ENCODE peak calls at places on chromosomes 4 and X, in five cellular contexts. Q, F, I, S and H are unnamed samples. For H3K9me2, the result is how much of the 10 kb centered on the place peaks cover.

GRCh38 chrX:13764765-13765164 is 30.2 kb downstream of the OFD1 start:
- DNase-seq in Q (peak), F (peak), I (no peak), S (no peak), H (no peak)

GRCh38 chr4:40349561-40350198 is 14.5 kb downstream of the CHRNA9 start:
- DNase-seq in Q (no peak), F (peak), I (no peak), S (peak), H (no peak)

GRCh38 chr4:67680568-67681222 is 20.3 kb downstream of the UBA6 start:
- DNase-seq in Q (no peak), F (peak), I (no peak), S (peak), H (no peak)

GRCh38 chrX:3678287-3678686 is 35.2 kb downstream of the PRKX start:
- DNase-seq in Q (no peak), F (no peak), I (no peak), S (no peak), H (no peak)

GRCh38 chrX:153725039-153725831 is 579 bp downstream of the ABCD1 start:
- DNase-seq in Q (peak), F (no peak), I (no peak), S (peak), H (peak)

GRCh38 chrX:97847885-97848679 is 964.4 kb downstream of the RPA4 start:
- DNase-seq in Q (no peak), F (no peak), I (no peak), S (no peak), H (no peak)

GRCh38 chrX:119694601-119695534 is 1.9 kb upstream of the SEPTIN6 start:
- DNase-seq in Q (peak), F (peak), I (no peak), S (no peak), H (no peak)

GRCh38 chr4:173237152-173237551 is 68.5 kb downstream of the GALNT7 start:
- DNase-seq in Q (no peak), F (no peak), I (no peak), S (peak), H (no peak)

GRCh38 chr4:148173397-148174017 is 268.7 kb downstream of the NR3C2 start:
- DNase-seq in Q (no peak), F (no peak), I (no peak), S (peak), H (no peak)

GRCh38 chr4:86934147-86934771 is 552 bp upstream of the AFF1 start:
- DNase-seq in Q (peak), F (no peak), I (no peak), S (no peak), H (no peak)

GRCh38 chr4:159594576-159594975 is 491.7 kb downstream of the RAPGEF2 start:
- DNase-seq in Q (peak), F (no peak), I (no peak), S (no peak), H (no peak)

GRCh38 chr4:99710681-99711345 is 53.2 kb upstream of the C4orf54 start:
- DNase-seq in Q (no peak), F (peak), I (no peak), S (peak), H (no peak)

GRCh38 chr4:159227984-159228383 is 125.1 kb downstream of the RAPGEF2 start:
- DNase-seq in Q (peak), F (peak), I (peak), S (no peak), H (no peak)

GRCh38 chr4:80385397-80386280 is 50.1 kb downstream of the CFAP299 start:
- DNase-seq in Q (no peak), F (no peak), I (no peak), S (no peak), H (no peak)

GRCh38 chr4:166091914-166092510 is 219.0 kb downstream of the TLL1 start:
- DNase-seq in Q (peak), F (peak), I (peak), S (peak), H (peak)

GRCh38 chr4:56320293-56320692 is 67.0 kb downstream of the AASDH start:
- DNase-seq in Q (no peak), F (no peak), I (no peak), S (peak), H (no peak)

GRCh38 chrX:115713465-115713864 is 152.5 kb downstream of the PLS3 start:
- DNase-seq in Q (no peak), F (no peak), I (no peak), S (peak), H (no peak)

GRCh38 chrX:21056636-21057035 is 317.6 kb upstream of the CNKSR2 start:
- DNase-seq in Q (no peak), F (no peak), I (no peak), S (peak), H (no peak)

GRCh38 chrX:121308276-121308805 is 260.9 kb downstream of the GLUD2 start:
- DNase-seq in Q (peak), F (peak), I (peak), S (peak), H (peak)

GRCh38 chrX:154466907-154467306 is 8.8 kb downstream of the PLXNA3 start:
- DNase-seq in Q (no peak), F (no peak), I (no peak), S (no peak), H (no peak)

GRCh38 chr4:54908744-54909143 is 216.7 kb downstream of the KDR start:
- DNase-seq in Q (no peak), F (no peak), I (no peak), S (no peak), H (no peak)

GRCh38 chr4:186487726-186488125 is 67.6 kb downstream of the MTNR1A start:
- DNase-seq in Q (no peak), F (no peak), I (no peak), S (no peak), H (no peak)

GRCh38 chr4:186481998-186482790 is 73.2 kb downstream of the MTNR1A start:
- DNase-seq in Q (peak), F (no peak), I (no peak), S (no peak), H (no peak)

GRCh38 chr4:186483656-186484055 is 71.7 kb downstream of the MTNR1A start:
- DNase-seq in Q (no peak), F (no peak), I (no peak), S (no peak), H (no peak)

GRCh38 chr4:186485621-186486062 is 69.7 kb downstream of the MTNR1A start:
- DNase-seq in Q (no peak), F (no peak), I (peak), S (peak), H (no peak)

DNA sequence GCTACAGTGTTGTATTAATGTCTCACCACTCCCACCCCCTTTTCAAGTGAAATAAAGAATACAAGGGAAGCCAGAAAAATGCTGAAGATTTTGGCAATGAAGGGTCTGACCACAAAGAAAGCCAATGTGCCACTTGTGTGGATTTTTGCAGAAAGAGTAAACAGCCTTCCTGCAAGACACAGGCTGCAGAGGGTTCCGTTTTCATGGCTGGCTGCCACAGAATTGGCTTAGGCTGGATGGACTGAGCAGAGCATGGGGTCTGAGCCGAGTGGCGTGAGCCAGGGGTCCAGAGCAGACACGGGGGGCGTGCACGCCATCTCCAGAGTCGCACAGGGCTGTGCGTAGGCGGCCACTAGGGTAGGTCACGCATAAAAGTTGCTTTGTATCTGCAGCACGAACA is 69.2 kb downstream of the MTNR1A start:
- DNase-seq in Q (no peak), F (no peak), I (no peak), S (no peak), H (no peak)
- H2AFZ ChIP-seq in Q (peak), F (no peak), I (peak), S (peak), H (no peak)

GRCh38 chrX:9983463-9983862 is 16.3 kb downstream of the CLDN34 start:
- DNase-seq in Q (no peak), F (no peak), I (no peak), S (no peak), H (no peak)
- H3K4me2 ChIP-seq in Q (no peak), F (no peak), I (no peak), S (no peak), H (no peak)

DNA sequence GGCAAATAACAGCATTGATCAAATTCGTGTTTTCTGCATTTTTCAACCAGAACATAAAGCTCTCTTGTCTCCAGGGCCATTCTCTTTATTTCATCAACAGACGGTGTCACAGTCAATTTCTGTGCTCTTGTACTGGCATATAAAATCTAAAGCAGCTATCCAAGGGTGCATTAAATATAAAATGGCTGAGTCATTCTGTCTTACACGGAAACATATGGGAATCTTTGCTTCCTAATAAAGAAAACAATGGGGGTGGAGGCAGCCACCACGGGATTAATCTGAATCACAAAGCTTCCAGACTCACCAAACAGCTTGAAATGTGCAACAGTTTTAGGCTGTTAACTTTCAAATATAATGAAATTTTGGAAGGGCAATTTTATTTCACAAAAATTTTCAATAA is 132.6 kb downstream of the IL15 start:
- DNase-seq in Q (peak), F (no peak), I (no peak), S (peak), H (no peak)
- H3K9me2 ChIP-seq in Q (under half), F (under half), I (under half), S (under half), H (under half)

GRCh38 chr4:176209535-176209934 is 14.2 kb upstream of the SPATA4 start:
- DNase-seq in Q (no peak), F (no peak), I (no peak), S (no peak), H (no peak)

GRCh38 chr4:176207839-176208238 is 12.5 kb upstream of the SPATA4 start:
- DNase-seq in Q (no peak), F (peak), I (no peak), S (no peak), H (no peak)

GRCh38 chr4:176205299-176205698 is 9.9 kb upstream of the SPATA4 start:
- DNase-seq in Q (peak), F (no peak), I (no peak), S (no peak), H (no peak)

GRCh38 chr4:176210579-176211296 is 15.4 kb upstream of the SPATA4 start:
- DNase-seq in Q (no peak), F (no peak), I (no peak), S (no peak), H (no peak)

GRCh38 chr4:176210101-176210500 is 14.7 kb upstream of the SPATA4 start:
- DNase-seq in Q (no peak), F (no peak), I (no peak), S (no peak), H (no peak)
- H2AFZ ChIP-seq in Q (no peak), F (no peak), I (no peak), S (no peak), H (no peak)

GRCh38 chr4:30264465-30264864 is 455.7 kb upstream of the PCDH7 start:
- DNase-seq in Q (no peak), F (no peak), I (no peak), S (no peak), H (no peak)
- H3K4me2 ChIP-seq in Q (no peak), F (no peak), I (no peak), S (no peak), H (no peak)

GRCh38 chrX:71873459-71873833 is 37.2 kb upstream of the NHSL2 start:
- DNase-seq in Q (no peak), F (no peak), I (no peak), S (no peak), H (no peak)
- H3K9me2 ChIP-seq in Q (under half), F (under half), I (under half), S (under half), H (under half)

DNA sequence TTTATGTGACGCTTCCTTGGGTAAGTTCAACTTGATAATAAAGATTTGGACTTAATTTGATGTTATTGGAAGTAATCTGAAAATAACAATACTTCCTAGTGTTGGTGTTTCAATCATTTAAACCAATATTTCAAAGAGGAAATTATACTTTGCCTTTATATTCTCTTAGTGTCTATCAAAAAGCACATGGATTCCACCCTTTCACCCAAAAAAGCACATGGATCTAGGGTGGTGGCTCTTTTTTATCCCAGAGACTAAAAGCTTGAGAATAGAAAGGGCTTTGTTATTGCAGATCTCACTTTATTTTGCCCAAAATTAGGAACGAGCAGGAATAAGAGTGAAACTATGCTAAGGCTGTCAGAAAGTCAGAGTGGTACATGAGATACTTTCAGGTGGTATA is 75.1 kb upstream of the RASGEF1B start:
- DNase-seq in Q (no peak), F (no peak), I (no peak), S (no peak), H (no peak)
- H2AFZ ChIP-seq in Q (no peak), F (no peak), I (no peak), S (no peak), H (no peak)

DNA sequence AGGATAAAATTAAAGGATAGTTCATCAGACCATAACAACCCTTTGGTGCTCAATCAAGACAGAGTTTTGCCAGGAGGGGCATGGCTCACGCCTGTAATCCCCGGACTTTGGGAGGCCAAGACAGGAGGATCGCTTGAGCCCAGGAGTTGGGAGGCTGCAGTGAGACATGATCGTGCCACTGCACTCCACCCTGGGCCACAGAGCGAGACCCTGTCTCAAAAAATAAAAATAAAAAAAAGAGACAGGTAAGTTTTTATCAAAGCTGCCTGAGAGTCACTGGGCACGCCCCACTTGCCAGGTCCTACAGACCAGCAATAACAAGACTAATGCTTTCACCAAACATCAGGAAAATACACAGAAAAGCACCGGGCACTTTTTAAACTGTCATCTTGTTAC is 818 bp downstream of the CFAP97 start:
- DNase-seq in Q (no peak), F (no peak), I (no peak), S (no peak), H (no peak)
- H3K4me2 ChIP-seq in Q (peak), F (peak), I (peak), S (peak), H (peak)

GRCh38 chr4:73816814-73817213 is 19.7 kb upstream of the CXCL6 start:
- DNase-seq in Q (no peak), F (no peak), I (no peak), S (peak), H (no peak)

GRCh38 chr4:73817341-73817740 is 19.1 kb upstream of the CXCL6 start:
- DNase-seq in Q (peak), F (no peak), I (no peak), S (peak), H (no peak)

GRCh38 chr4:73815145-73815544 is 21.3 kb upstream of the CXCL6 start:
- DNase-seq in Q (no peak), F (no peak), I (no peak), S (peak), H (no peak)

GRCh38 chr4:73811841-73812240 is 24.6 kb upstream of the CXCL6 start:
- DNase-seq in Q (no peak), F (no peak), I (no peak), S (no peak), H (no peak)

GRCh38 chr4:73814679-73815078 is 21.8 kb upstream of the CXCL6 start:
- DNase-seq in Q (no peak), F (no peak), I (no peak), S (peak), H (no peak)
- H3K9me2 ChIP-seq in Q (under half), F (under half), I (under half), S (under half), H (under half)

GRCh38 chr4:184647391-184648101 is 1.7 kb downstream of the CASP3 start:
- DNase-seq in Q (peak), F (no peak), I (no peak), S (peak), H (no peak)
- H2AFZ ChIP-seq in Q (no peak), F (no peak), I (no peak), S (peak), H (no peak)